ENCODE peak calls at places on chromosomes 1 and 21, in eight cellular contexts. C, A, D, K, Z, T, U and B are unnamed samples.

GRCh38 chr1:208258277-208258676 is 14.1 kb upstream of the PLXNA2 start:
- DNase-seq in C (no peak), A (no peak), D (no peak), K (no peak), Z (no peak), T (no peak), U (no peak), B (no peak)

GRCh38 chr1:37919277-37919676 is 27.6 kb downstream of the INPP5B start:
- DNase-seq in C (peak), A (no peak), D (no peak), K (no peak), Z (no peak), T (no peak), U (no peak), B (no peak)

GRCh38 chr1:147389532-147390184 is 147.2 kb downstream of the CHD1L start:
- DNase-seq in C (peak), A (peak), D (no peak), K (no peak), Z (no peak), T (peak), U (peak), B (peak)

GRCh38 chr21:45397381-45397780 is 7.6 kb upstream of the COL18A1 start:
- DNase-seq in C (no peak), A (no peak), D (no peak), K (no peak), Z (no peak), T (no peak), U (no peak), B (no peak)

GRCh38 chr1:53470155-53470554 is 11.0 kb downstream of the DMRTB1 start:
- DNase-seq in C (no peak), A (peak), D (no peak), K (no peak), Z (no peak), T (peak), U (no peak), B (peak)

GRCh38 chr1:101260531-101260930 is 23.7 kb downstream of the S1PR1 start:
- DNase-seq in C (no peak), A (no peak), D (no peak), K (no peak), Z (no peak), T (no peak), U (no peak), B (no peak)

GRCh38 chr21:32364387-32364786 is 28.4 kb downstream of the URB1 start:
- DNase-seq in C (no peak), A (no peak), D (no peak), K (no peak), Z (no peak), T (peak), U (no peak), B (no peak)

GRCh38 chr21:45469273-45470086 is 64.5 kb downstream of the COL18A1 start:
- DNase-seq in C (no peak), A (no peak), D (no peak), K (no peak), Z (no peak), T (no peak), U (no peak), B (peak)